ENCODE peak calls at places on chromosomes 6 and 20, in nine cellular contexts. O is small intestine, L is aorta, P is fibroblast of lung, Q is left ventricle myocardium inferior, S is fibroblast of pulmonary artery, E is dorsolateral prefrontal cortex, T is WERI-Rb-1, F is esophagus squamous epithelium. W is an unnamed sample.

GRCh38 chr20:51178153-51178552 is 155.2 kb upstream of the KCNG1 start:
- DNase-seq in Q (no peak), L (no peak), F (no peak), S (no peak), E (no peak), P (no peak), T (no peak), O (no peak), W (no peak)

GRCh38 chr6:150894935-150895686 is 29.6 kb downstream of the MTHFD1L start:
- DNase-seq in F (no peak), Q (no peak), E (peak), T (no peak), L (no peak), P (peak), O (no peak), S (no peak), W (peak)

GRCh38 chr6:7169296-7169721 is 61.5 kb downstream of the RREB1 start:
- DNase-seq in Q (peak), P (no peak), F (no peak), L (peak), E (no peak), S (peak), T (no peak), O (peak), W (no peak)

GRCh38 chr6:5640614-5641013 is 366.1 kb downstream of the NRN1 start:
- DNase-seq in S (no peak), F (no peak), T (no peak), O (no peak), P (no peak), Q (no peak), E (no peak), L (no peak), W (no peak)

GRCh38 chr20:3687655-3688054 is 5.8 kb upstream of the ADAM33 start:
- DNase-seq in E (no peak), P (peak), Q (no peak), S (peak), O (peak), F (no peak), L (no peak), T (no peak), W (peak)

GRCh38 chr6:135853986-135854385 is 2.5 kb downstream of the PDE7B start:
- DNase-seq in F (no peak), S (peak), T (no peak), Q (no peak), P (peak), L (no peak), O (no peak), E (no peak), W (peak)

GRCh38 chr20:8360035-8360434 is 228.0 kb downstream of the PLCB1 start:
- DNase-seq in P (no peak), T (no peak), S (no peak), O (no peak), E (no peak), F (no peak), Q (no peak), L (no peak), W (no peak)

GRCh38 chr20:45899041-45899835 is 8.1 kb downstream of the CTSA start:
- DNase-seq in P (no peak), L (no peak), Q (no peak), F (no peak), T (no peak), S (no peak), O (no peak), E (no peak), W (no peak)

GRCh38 chr6:90406142-90406794 is 109.6 kb upstream of the BACH2 start:
- DNase-seq in Q (no peak), O (no peak), S (peak), T (no peak), L (no peak), P (peak), E (no peak), F (no peak), W (peak)

GRCh38 chr6:26243132-26243531 is 121.9 kb upstream of the BTN3A2 start:
- DNase-seq in T (no peak), P (no peak), E (no peak), S (no peak), F (no peak), L (no peak), O (peak), Q (no peak), W (no peak)

GRCh38 chr6:130622142-130622541 is 205.1 kb upstream of the SMLR1 start:
- DNase-seq in L (no peak), E (no peak), O (no peak), Q (no peak), T (no peak), F (no peak), P (peak), S (no peak), W (no peak)

GRCh38 chr20:1894951-1895673 is at the start of gene SIRPA:
- DNase-seq in L (peak), S (peak), T (peak), F (no peak), E (peak), Q (peak), P (peak), O (peak), W (peak)

GRCh38 chr6:157760589-157761330 is 62.3 kb upstream of the SNX9 start:
- DNase-seq in F (no peak), S (peak), L (no peak), E (no peak), Q (no peak), T (peak), O (no peak), P (peak), W (peak)

GRCh38 chr6:114824409-114824808 is 481.6 kb upstream of the HS3ST5 start:
- DNase-seq in O (no peak), E (no peak), L (no peak), T (no peak), P (no peak), F (no peak), Q (no peak), S (no peak), W (no peak)

GRCh38 chr20:56347628-56348305 is 11.0 kb upstream of the FAM210B start:
- DNase-seq in O (no peak), T (no peak), F (no peak), L (no peak), S (no peak), P (no peak), Q (no peak), E (no peak), W (no peak)

GRCh38 chr20:24245093-24245492 is 224.3 kb upstream of the SYNDIG1 start:
- DNase-seq in P (no peak), Q (no peak), L (no peak), S (no peak), O (no peak), E (no peak), F (no peak), T (no peak), W (no peak)

GRCh38 chr6:152338335-152339125 is 298.6 kb downstream of the SYNE1 start:
- DNase-seq in L (peak), S (peak), T (peak), O (peak), F (no peak), P (no peak), E (peak), Q (peak), W (no peak)

GRCh38 chr6:157236040-157236725 is 87.1 kb downstream of the TMEM242 start:
- DNase-seq in E (no peak), L (no peak), Q (no peak), P (no peak), O (no peak), T (no peak), S (no peak), F (no peak), W (no peak)

GRCh38 chr6:119655124-119655523 is 305.6 kb upstream of the MAN1A1 start:
- DNase-seq in S (no peak), L (no peak), T (no peak), E (no peak), O (no peak), Q (no peak), F (no peak), P (no peak), W (no peak)

GRCh38 chr6:82385961-82386360 is 22.3 kb downstream of the TPBG start:
- DNase-seq in P (no peak), Q (no peak), S (no peak), E (no peak), F (no peak), T (no peak), O (no peak), L (no peak), W (no peak)

GRCh38 chr6:34566830-34567546 is 10.9 kb upstream of the SPDEF start:
- DNase-seq in P (no peak), L (no peak), S (no peak), F (no peak), O (no peak), T (no peak), E (no peak), Q (no peak), W (no peak)

GRCh38 chr6:4616311-4616710 is 159.9 kb upstream of the CDYL start:
- DNase-seq in S (no peak), P (no peak), Q (no peak), F (no peak), L (no peak), T (no peak), O (no peak), E (no peak), W (no peak)

GRCh38 chr6:6915219-6915618 is 192.5 kb upstream of the RREB1 start:
- DNase-seq in E (no peak), L (no peak), O (peak), T (peak), Q (no peak), P (no peak), F (no peak), S (peak), W (no peak)

GRCh38 chr6:108622601-108623335 is 62.1 kb downstream of the FOXO3 start:
- DNase-seq in O (no peak), T (peak), F (no peak), P (peak), S (peak), L (no peak), Q (peak), E (no peak), W (peak)

GRCh38 chr6:111256646-111257045 is 169.3 kb downstream of the SLC16A10 start:
- DNase-seq in P (no peak), T (no peak), S (peak), O (no peak), F (no peak), E (no peak), Q (no peak), L (no peak), W (no peak)

GRCh38 chr20:50003253-50003656 is 20.5 kb downstream of the SNAI1 start:
- DNase-seq in T (peak), S (peak), P (peak), F (no peak), L (no peak), O (no peak), E (no peak), Q (no peak), W (peak)

GRCh38 chr20:1674361-1674760 is 16.8 kb upstream of the SIRPG start:
- DNase-seq in S (no peak), Q (no peak), T (no peak), O (peak), P (no peak), E (no peak), F (no peak), L (no peak), W (no peak)

GRCh38 chr6:44222486-44222986 is 859 bp upstream of the SLC29A1 start:
- DNase-seq in L (no peak), S (no peak), F (no peak), T (no peak), E (no peak), P (no peak), Q (no peak), O (no peak), W (no peak)
- H3K4me3 ChIP-seq in L (peak), S (no peak), F (peak), T (peak), E (no peak), P (peak), Q (peak), O (no peak), W (no peak)

DNA sequence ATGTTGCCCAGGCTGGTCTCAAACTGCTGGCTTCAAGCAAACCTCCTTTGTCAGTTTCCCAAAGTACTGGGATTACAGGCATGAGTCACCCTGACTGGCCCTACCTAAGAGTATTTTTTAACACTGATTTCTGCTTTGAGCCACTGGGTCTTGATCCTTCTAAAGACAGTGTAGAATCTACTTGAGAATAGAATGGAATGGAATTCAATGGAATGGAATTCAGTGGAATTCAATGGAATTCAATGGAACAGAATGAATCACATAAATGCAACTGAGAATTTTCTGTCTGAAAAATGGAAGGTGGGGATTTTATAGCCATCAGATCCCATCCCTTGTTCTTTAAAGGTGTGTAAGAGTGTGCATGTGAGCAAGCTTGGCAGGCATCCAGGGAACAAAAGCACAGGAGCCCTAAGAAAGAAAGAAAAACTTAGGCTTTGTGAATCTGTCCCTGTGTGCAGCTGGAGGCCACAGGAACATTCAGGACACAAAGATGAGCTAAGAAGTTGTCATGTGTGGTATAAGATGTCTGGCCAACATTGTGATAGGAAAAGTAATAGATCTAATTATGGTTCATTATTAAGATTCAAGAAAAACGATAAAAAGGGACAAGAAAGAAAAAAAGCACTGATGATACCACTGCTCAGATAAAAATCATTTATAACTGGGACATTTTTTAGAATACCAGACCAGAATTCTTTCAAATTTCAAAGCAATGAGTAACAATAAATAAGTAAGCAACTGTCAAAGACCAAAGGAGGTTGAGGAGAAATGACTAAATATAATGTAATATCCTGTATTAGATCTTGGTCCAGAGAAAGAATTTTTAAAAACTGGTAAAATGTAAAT is 681.0 kb upstream of the GJE1 start:
- DNase-seq in S (peak), F (no peak), L (no peak), O (no peak), P (peak), Q (no peak), E (no peak), T (no peak), W (peak)
- H3K4me3 ChIP-seq in S (no peak), F (no peak), L (no peak), O (no peak), P (no peak), Q (no peak), E (no peak), T (no peak), W (no peak)

GRCh38 chr6:148701393-148701774 is 45.4 kb upstream of the UST start:
- DNase-seq in L (no peak), O (no peak), F (no peak), S (no peak), E (no peak), Q (no peak), P (no peak), T (no peak), W (no peak)

GRCh38 chr6:148700713-148701392 is 46.0 kb upstream of the UST start:
- DNase-seq in T (no peak), F (no peak), P (peak), E (peak), O (peak), S (peak), Q (no peak), L (no peak), W (peak)

GRCh38 chr6:148697895-148698440 is 48.9 kb upstream of the UST start:
- DNase-seq in T (no peak), P (no peak), L (no peak), Q (no peak), F (no peak), O (no peak), E (no peak), S (no peak), W (no peak)

GRCh38 chr6:148698671-148699180 is 48.1 kb upstream of the UST start:
- DNase-seq in S (no peak), T (no peak), E (no peak), P (no peak), O (no peak), Q (no peak), L (no peak), F (no peak), W (no peak)

DNA sequence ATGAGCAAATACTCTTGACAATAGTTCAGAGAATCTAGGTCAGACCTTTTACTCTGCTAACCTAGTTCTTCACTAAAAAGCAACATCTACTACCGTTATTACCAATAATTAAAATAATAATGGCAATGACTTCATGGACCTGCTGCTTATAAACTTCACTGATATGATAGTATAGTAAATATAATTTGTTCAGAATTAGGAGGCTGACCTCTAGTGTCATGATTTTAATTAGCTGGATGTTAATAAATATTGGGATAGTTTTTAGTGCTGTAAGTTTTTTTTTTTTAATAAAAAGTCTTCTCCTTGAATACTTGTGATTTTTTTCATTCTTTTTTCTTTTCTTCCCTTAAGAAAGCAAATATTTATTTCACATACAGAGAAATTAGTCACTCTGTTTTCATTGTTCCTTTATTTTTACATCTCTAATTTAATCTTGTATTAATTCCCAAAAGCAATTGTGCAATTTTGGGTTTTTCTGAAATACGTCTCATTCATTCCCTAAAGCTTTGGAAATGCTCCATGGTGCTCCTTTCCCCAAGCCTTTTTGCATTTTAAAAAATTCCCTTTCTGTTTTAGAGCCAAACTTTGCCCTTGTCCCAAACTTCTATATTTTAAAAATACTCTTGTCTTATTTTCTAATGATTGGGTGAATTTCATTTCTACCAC is 46.6 kb upstream of the UST start:
- DNase-seq in Q (no peak), S (peak), P (no peak), T (no peak), F (no peak), O (no peak), L (no peak), E (no peak), W (no peak)
- H3K4me3 ChIP-seq in Q (peak), S (peak), P (peak), T (no peak), F (peak), O (no peak), L (peak), E (no peak), W (peak)

GRCh38 chr6:1527098-1527497 is 82.6 kb upstream of the FOXC1 start:
- DNase-seq in S (peak), L (peak), O (peak), Q (peak), F (no peak), P (peak), E (no peak), T (no peak), W (peak)
- H3K4me3 ChIP-seq in S (no peak), L (no peak), O (no peak), Q (peak), F (no peak), P (no peak), E (no peak), T (no peak), W (no peak)

DNA sequence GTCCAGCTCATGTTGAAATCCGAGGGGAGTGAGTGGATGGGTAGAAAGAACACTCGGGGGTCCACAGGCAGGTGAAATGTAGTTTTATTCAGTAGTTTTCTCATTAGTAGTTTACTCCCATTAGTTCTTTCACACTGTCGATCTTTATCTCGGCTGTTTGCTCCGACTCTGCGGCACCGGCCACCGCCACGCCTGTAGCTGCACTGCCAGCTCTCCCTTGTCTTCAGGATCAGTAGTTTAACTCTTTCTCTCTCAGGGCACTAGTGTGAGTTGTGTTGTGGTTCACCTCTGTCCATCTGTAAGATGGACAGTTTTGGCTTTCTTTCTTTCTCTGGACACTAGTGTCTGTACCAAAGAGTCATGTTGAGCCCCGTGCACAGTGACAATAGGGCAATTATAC is 195.7 kb downstream of the LMBRD1 start:
- DNase-seq in E (no peak), T (no peak), P (no peak), Q (no peak), S (no peak), L (no peak), O (no peak), F (no peak), W (no peak)
- H3K4me3 ChIP-seq in E (no peak), T (no peak), P (no peak), Q (no peak), S (no peak), L (no peak), O (no peak), F (no peak), W (no peak)

W was measured in astrocyte.